ENCODE peak calls at places on chromosomes 5 and 9, in five cellular contexts. W is sigmoid colon, Q is A549, S is transverse colon, J is ovary. K is an unnamed sample.

GRCh38 chr9:124771867-124772621 is 933 bp upstream of the NR6A1 start:
- DNase-seq in W (no peak), S (peak), Q (peak), J (peak), K (no peak)

GRCh38 chr9:118321823-118322222 is 617.6 kb downstream of the TLR4 start:
- DNase-seq in W (no peak), J (no peak), Q (no peak), S (no peak), K (no peak)

GRCh38 chr9:99303177-99303576 is 81.1 kb downstream of the SEC61B start:
- DNase-seq in W (no peak), J (no peak), Q (no peak), S (no peak), K (no peak)

GRCh38 chr5:3715048-3715447 is 119.4 kb downstream of the IRX1 start:
- DNase-seq in Q (no peak), W (no peak), S (no peak), J (no peak), K (peak)

GRCh38 chr9:9961487-9961886 is 651.3 kb downstream of the PTPRD start:
- DNase-seq in W (no peak), Q (no peak), J (no peak), S (no peak), K (no peak)

GRCh38 chr5:58771750-58772149 is 188.9 kb downstream of the RAB3C start:
- DNase-seq in S (no peak), W (no peak), Q (no peak), J (no peak), K (no peak)

GRCh38 chr9:106829666-106830408 is 33.1 kb upstream of the ZNF462 start:
- DNase-seq in J (no peak), Q (no peak), S (no peak), W (no peak), K (no peak)

GRCh38 chr5:31232273-31232888 is 38.9 kb downstream of the CDH6 start:
- DNase-seq in S (no peak), Q (peak), W (no peak), J (no peak), K (no peak)

GRCh38 chr9:21465859-21466518 is 16.1 kb downstream of the IFNE start:
- DNase-seq in W (no peak), Q (peak), J (no peak), S (no peak), K (no peak)

GRCh38 chr5:149773245-149774095 is 43.4 kb downstream of the PPARGC1B start:
- DNase-seq in W (no peak), J (no peak), Q (no peak), S (peak), K (no peak)

GRCh38 chr9:90803860-90804593 is 2.4 kb downstream of the SYK start:
- DNase-seq in Q (no peak), S (no peak), J (no peak), W (no peak), K (no peak)

GRCh38 chr5:145829708-145830361 is 5.3 kb downstream of the PRELID2 start:
- DNase-seq in Q (no peak), J (no peak), S (no peak), W (no peak), K (no peak)

GRCh38 chr5:20360243-20360642 is 372.2 kb upstream of the CDH18 start:
- DNase-seq in W (no peak), J (no peak), S (no peak), Q (no peak), K (no peak)

GRCh38 chr5:107376546-107377276 is 294.0 kb downstream of the EFNA5 start:
- DNase-seq in W (no peak), S (no peak), Q (peak), J (no peak), K (no peak)

GRCh38 chr5:109352024-109352423 is 57.8 kb downstream of the PJA2 start:
- DNase-seq in S (no peak), Q (no peak), J (no peak), W (no peak), K (no peak)

GRCh38 chr9:81150016-81150625 is 539.2 kb downstream of the TLE1 start:
- DNase-seq in W (no peak), S (no peak), Q (no peak), J (no peak), K (no peak)

GRCh38 chr5:95810305-95811125 is 12.0 kb downstream of the GLRX start:
- DNase-seq in S (no peak), Q (no peak), W (no peak), J (no peak), K (no peak)

GRCh38 chr9:14616188-14616982 is 76.8 kb downstream of the ZDHHC21 start:
- DNase-seq in J (no peak), W (no peak), Q (peak), S (no peak), K (no peak)

GRCh38 chr9:120928720-120929389 is 2.3 kb upstream of the TRAF1 start:
- DNase-seq in W (peak), S (peak), J (peak), Q (peak), K (peak)

GRCh38 chr5:179304466-179304865 is 40.8 kb downstream of the ADAMTS2 start:
- DNase-seq in J (no peak), Q (no peak), S (no peak), W (no peak), K (no peak)

GRCh38 chr5:113331201-113331551 is 103.6 kb downstream of the TSSK1B start:
- DNase-seq in Q (no peak), S (no peak), W (no peak), J (no peak), K (no peak)

GRCh38 chr9:136626066-136626725 is 36.5 kb upstream of the EGFL7 start:
- DNase-seq in Q (no peak), J (no peak), S (peak), W (no peak), K (no peak)

GRCh38 chr9:78365979-78366697 is 69.2 kb downstream of the PSAT1 start:
- DNase-seq in S (no peak), W (no peak), J (no peak), Q (peak), K (no peak)

GRCh38 chr9:684055-684949 is 157.2 kb upstream of the DMRT1 start:
- DNase-seq in S (no peak), W (no peak), J (no peak), Q (no peak), K (no peak)

GRCh38 chr5:147576646-147577535 is 67.0 kb upstream of the DPYSL3 start:
- DNase-seq in J (peak), S (peak), W (peak), Q (peak), K (no peak)

GRCh38 chr5:150626853-150627276 is 13.6 kb upstream of the SYNPO start:
- DNase-seq in Q (no peak), W (no peak), S (peak), J (no peak), K (no peak)

GRCh38 chr9:127444921-127445850 is 6.0 kb downstream of the RPL12 start:
- DNase-seq in J (no peak), S (no peak), Q (peak), W (no peak), K (no peak)

GRCh38 chr9:123470121-123470851 is 114.3 kb downstream of the CRB2 start:
- DNase-seq in W (no peak), S (no peak), J (no peak), Q (no peak), K (no peak)

DNA sequence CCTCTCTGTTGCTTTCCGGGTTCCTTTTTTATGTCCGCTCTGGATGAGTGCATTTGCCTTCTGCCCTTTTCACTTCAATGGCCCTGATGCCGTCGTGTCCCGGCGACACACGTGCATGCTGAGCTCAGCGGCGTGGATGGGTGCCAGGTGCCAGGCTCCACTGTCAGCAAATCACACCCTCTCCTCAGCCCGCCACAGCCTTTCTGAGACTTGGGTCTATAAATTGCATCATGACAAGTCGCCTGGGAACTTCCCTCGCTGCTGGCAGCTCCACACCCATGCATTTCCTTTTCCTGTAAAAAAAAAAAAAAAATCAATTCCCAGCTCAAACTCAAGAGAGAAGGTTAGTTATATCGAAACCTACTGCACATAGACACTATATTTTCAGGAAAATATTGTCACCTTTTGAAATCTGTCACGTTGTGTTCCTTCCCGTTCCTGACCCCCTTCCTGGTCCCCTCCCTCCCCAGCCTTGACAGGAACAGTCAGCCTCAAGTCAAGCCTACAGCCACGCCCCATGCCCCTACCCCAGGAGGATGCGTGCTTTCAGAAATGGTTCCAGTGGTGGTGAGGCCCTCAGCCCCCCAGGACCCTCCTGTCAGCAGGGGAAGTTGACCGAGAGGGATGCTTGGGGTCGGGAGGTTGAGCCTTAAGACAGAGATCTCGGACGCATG is 110.3 kb upstream of the PTCH1 start:
- DNase-seq in S (peak), W (peak), Q (no peak), J (no peak), K (peak)
- H3K4me3 ChIP-seq in S (no peak), W (no peak), Q (no peak), J (no peak), K (no peak)

DNA sequence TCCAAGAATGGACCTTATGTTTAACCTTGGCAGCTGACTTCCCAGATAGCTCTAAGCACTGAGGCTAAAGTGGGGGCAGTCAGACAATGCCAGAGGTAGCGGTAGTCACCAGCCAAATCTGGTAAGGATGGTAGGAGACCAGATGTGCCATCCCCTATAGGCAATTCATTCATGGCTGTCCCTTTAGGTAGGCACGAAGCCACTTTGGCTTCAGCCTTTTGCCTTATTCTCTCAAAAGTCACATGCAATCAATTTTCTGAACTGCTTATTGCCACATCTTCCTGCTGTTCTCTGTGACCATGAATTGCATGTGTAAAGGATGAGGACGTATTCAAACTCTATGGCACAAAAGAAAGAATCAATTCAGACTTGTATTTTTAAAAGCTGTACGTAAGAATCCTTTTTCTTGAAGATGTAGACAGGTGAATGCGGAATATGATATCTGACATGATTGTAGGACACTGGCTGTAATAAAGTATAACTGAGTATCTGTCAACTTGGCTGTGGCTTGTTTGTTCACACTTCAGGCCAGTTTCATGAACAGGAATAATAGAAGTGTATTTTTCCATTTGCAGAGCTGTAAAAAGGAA is 611.7 kb downstream of the NR2F1-AS1 start:
- DNase-seq in J (no peak), S (no peak), W (no peak), Q (peak), K (no peak)
- TF ChIP-seq EP300 in J (no peak), S (no peak), W (no peak), Q (no peak), K (no peak)

DNA sequence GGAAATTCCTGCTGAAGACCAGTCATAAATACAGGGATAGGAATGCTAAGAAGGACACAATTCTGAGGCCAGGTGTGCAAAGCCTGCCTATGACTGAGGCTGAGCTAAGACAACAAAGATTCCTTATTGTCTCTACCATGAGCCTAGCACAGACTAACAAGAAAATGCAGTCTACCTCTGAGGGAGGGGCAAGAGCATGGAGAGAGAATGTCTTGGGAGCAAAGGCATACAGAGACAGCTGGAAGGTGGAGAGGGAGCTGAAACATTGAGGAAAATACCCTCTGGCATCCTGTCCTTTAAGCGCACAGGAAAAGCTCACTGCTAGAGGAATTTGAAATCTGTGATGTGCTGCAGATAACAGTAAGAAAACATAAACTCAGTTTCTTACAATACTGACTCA is 8.8 kb upstream of the C9orf40 start:
- DNase-seq in J (no peak), Q (no peak), S (no peak), W (no peak), K (no peak)
- TF ChIP-seq POLR2A in J (no peak), Q (no peak), S (no peak), W (no peak), K (no peak)

DNA sequence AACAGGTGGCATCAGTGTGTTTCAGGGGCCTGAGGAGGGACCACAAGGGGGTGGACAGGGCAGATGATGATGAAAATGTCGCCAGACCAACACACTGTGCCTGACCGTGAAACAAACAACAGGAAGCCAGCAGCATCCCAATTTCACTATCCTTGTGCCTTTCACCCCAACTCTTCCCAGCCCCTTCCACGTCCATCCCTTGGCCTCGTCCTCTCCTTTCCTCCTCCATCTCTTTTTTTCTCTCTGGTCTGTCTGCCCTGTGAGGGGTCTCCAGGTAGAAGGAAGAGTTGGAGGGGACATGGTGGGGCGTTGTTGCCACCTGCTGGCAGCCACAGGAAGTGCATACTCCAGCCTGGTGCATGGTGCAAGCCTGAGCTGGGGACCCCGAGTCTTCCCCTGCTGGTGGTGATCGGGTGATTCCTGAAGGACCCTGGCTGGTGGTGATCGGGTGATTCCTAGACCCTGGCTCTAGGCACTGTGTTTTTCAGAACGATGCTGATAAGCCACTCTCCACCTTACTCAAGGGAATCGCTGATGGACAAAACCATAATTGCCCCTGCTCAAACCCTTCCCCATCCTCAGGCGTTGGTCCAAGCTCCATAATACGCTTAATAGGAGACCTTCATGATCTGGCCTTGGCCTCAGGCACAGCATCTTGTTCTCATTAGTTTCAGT is 21.7 kb upstream of the NSD1 start:
- DNase-seq in W (no peak), S (peak), J (peak), Q (peak), K (no peak)
- H3K4me3 ChIP-seq in W (no peak), S (no peak), J (no peak), Q (no peak), K (no peak)

GRCh38 chr5:88551724-88552345 is 283.2 kb upstream of the TMEM161B start:
- DNase-seq in Q (no peak), W (no peak), S (no peak), J (no peak), K (no peak)
- TF ChIP-seq EP300 in Q (no peak), W (no peak), S (no peak), J (no peak), K (no peak)

GRCh38 chr9:38046669-38047300 is 22.2 kb downstream of the SHB start:
- DNase-seq in Q (peak), S (peak), W (no peak), J (no peak), K (no peak)
- TF ChIP-seq POLR2A in Q (no peak), S (no peak), W (no peak), J (no peak), K (no peak)

K was measured in suprapubic skin.